ENCODE peak calls at places on chromosomes 2 and 18, in nine cellular contexts. One of them, this sample, is unnamed.

GRCh38 chr2:67215214-67215613 is 181.9 kb upstream of the ETAA1 start:
- DNase-seq in breast epithelium: no peak
- DNase-seq in GM03348: peak
- DNase-seq in NCI-H1694: peak
- DNase-seq in kidney epithelial cell: no peak
- DNase-seq in ascending aorta: no peak
- DNase-seq in left ventricle myocardium inferior: no peak
- DNase-seq in Calu3: peak
- DNase-seq in IMR-90: peak
- DNase-seq in this sample: peak

GRCh38 chr18:8798996-8799395 is 93.6 kb downstream of the MTCL1 start:
- DNase-seq in ascending aorta: no peak
- DNase-seq in left ventricle myocardium inferior: no peak
- DNase-seq in Calu3: peak
- DNase-seq in GM03348: peak
- DNase-seq in IMR-90: no peak
- DNase-seq in breast epithelium: no peak
- DNase-seq in NCI-H1694: peak
- DNase-seq in kidney epithelial cell: no peak
- DNase-seq in this sample: no peak

GRCh38 chr18:9094307-9095226 is 7.9 kb upstream of the NDUFV2 start:
- DNase-seq in GM03348: peak
- DNase-seq in left ventricle myocardium inferior: no peak
- DNase-seq in Calu3: peak
- DNase-seq in kidney epithelial cell: peak
- DNase-seq in ascending aorta: no peak
- DNase-seq in IMR-90: peak
- DNase-seq in breast epithelium: no peak
- DNase-seq in NCI-H1694: no peak
- DNase-seq in this sample: peak

GRCh38 chr2:43376523-43377198 is 150.3 kb upstream of the ZFP36L2 start:
- DNase-seq in ascending aorta: no peak
- DNase-seq in kidney epithelial cell: no peak
- DNase-seq in Calu3: no peak
- DNase-seq in breast epithelium: no peak
- DNase-seq in left ventricle myocardium inferior: no peak
- DNase-seq in GM03348: no peak
- DNase-seq in IMR-90: no peak
- DNase-seq in NCI-H1694: no peak
- DNase-seq in this sample: no peak

GRCh38 chr18:22211660-22212059 is 42.3 kb downstream of the GATA6 start:
- DNase-seq in IMR-90: no peak
- DNase-seq in kidney epithelial cell: no peak
- DNase-seq in Calu3: no peak
- DNase-seq in breast epithelium: no peak
- DNase-seq in NCI-H1694: no peak
- DNase-seq in ascending aorta: no peak
- DNase-seq in GM03348: no peak
- DNase-seq in left ventricle myocardium inferior: no peak
- DNase-seq in this sample: peak

GRCh38 chr2:239313776-239314175 is 87.0 kb downstream of the HDAC4 start:
- DNase-seq in breast epithelium: no peak
- DNase-seq in Calu3: no peak
- DNase-seq in left ventricle myocardium inferior: peak
- DNase-seq in ascending aorta: peak
- DNase-seq in NCI-H1694: no peak
- DNase-seq in GM03348: no peak
- DNase-seq in IMR-90: no peak
- DNase-seq in kidney epithelial cell: no peak
- DNase-seq in this sample: no peak

GRCh38 chr2:74333175-74333574 is 10.0 kb downstream of the SLC4A5 start:
- DNase-seq in breast epithelium: no peak
- DNase-seq in left ventricle myocardium inferior: no peak
- DNase-seq in IMR-90: peak
- DNase-seq in Calu3: peak
- DNase-seq in kidney epithelial cell: no peak
- DNase-seq in ascending aorta: no peak
- DNase-seq in NCI-H1694: peak
- DNase-seq in GM03348: peak
- DNase-seq in this sample: peak

GRCh38 chr2:172749377-172749776 is 13.7 kb downstream of the RAPGEF4 start:
- DNase-seq in kidney epithelial cell: no peak
- DNase-seq in Calu3: no peak
- DNase-seq in left ventricle myocardium inferior: no peak
- DNase-seq in GM03348: no peak
- DNase-seq in ascending aorta: no peak
- DNase-seq in NCI-H1694: no peak
- DNase-seq in IMR-90: no peak
- DNase-seq in breast epithelium: no peak
- DNase-seq in this sample: no peak

GRCh38 chr18:42053188-42053781 is 98.3 kb downstream of the PIK3C3 start:
- DNase-seq in Calu3: peak
- DNase-seq in IMR-90: peak
- DNase-seq in GM03348: peak
- DNase-seq in breast epithelium: no peak
- DNase-seq in ascending aorta: no peak
- DNase-seq in NCI-H1694: peak
- DNase-seq in kidney epithelial cell: no peak
- DNase-seq in left ventricle myocardium inferior: no peak
- DNase-seq in this sample: peak

GRCh38 chr18:64712035-64712434 is 563.1 kb upstream of the LINC00305 start:
- DNase-seq in left ventricle myocardium inferior: no peak
- DNase-seq in ascending aorta: no peak
- DNase-seq in kidney epithelial cell: no peak
- DNase-seq in NCI-H1694: no peak
- DNase-seq in breast epithelium: no peak
- DNase-seq in Calu3: no peak
- DNase-seq in IMR-90: no peak
- DNase-seq in GM03348: no peak
- DNase-seq in this sample: no peak

GRCh38 chr18:46456691-46457090 is 200.3 kb downstream of the LOXHD1 start:
- DNase-seq in ascending aorta: no peak
- DNase-seq in NCI-H1694: no peak
- DNase-seq in Calu3: no peak
- DNase-seq in IMR-90: no peak
- DNase-seq in breast epithelium: no peak
- DNase-seq in left ventricle myocardium inferior: no peak
- DNase-seq in GM03348: no peak
- DNase-seq in kidney epithelial cell: no peak
- DNase-seq in this sample: no peak

GRCh38 chr2:79327460-79327859 is 167.9 kb upstream of the REG3A start:
- DNase-seq in breast epithelium: no peak
- DNase-seq in NCI-H1694: no peak
- DNase-seq in Calu3: no peak
- DNase-seq in left ventricle myocardium inferior: no peak
- DNase-seq in ascending aorta: no peak
- DNase-seq in GM03348: no peak
- DNase-seq in IMR-90: no peak
- DNase-seq in kidney epithelial cell: no peak
- DNase-seq in this sample: no peak

GRCh38 chr2:234373791-234374508 is 122.9 kb downstream of the ARL4C start:
- DNase-seq in left ventricle myocardium inferior: no peak
- DNase-seq in GM03348: no peak
- DNase-seq in Calu3: no peak
- DNase-seq in IMR-90: no peak
- DNase-seq in kidney epithelial cell: no peak
- DNase-seq in ascending aorta: no peak
- DNase-seq in NCI-H1694: no peak
- DNase-seq in breast epithelium: no peak
- DNase-seq in this sample: no peak

GRCh38 chr2:7825591-7826312 is 856.1 kb upstream of the ID2 start:
- DNase-seq in Calu3: peak
- DNase-seq in NCI-H1694: no peak
- DNase-seq in left ventricle myocardium inferior: no peak
- DNase-seq in breast epithelium: peak
- DNase-seq in kidney epithelial cell: peak
- DNase-seq in ascending aorta: no peak
- DNase-seq in GM03348: no peak
- DNase-seq in IMR-90: peak
- DNase-seq in this sample: no peak

This sample was measured in fibroblast of lung.